ENCODE peak calls at places on chromosomes 12 and 14, in five cellular contexts. One of them, this sample, is unnamed.

GRCh38 chr12:31687101-31687527 is 27.6 kb downstream of the ETFBKMT start:
- DNase-seq in Peyer's patch: peak; percentile 54
- DNase-seq in spleen: peak; percentile 74
- DNase-seq in testis: no peak
- DNase-seq in B cell: peak; percentile 68
- DNase-seq in this sample: no peak

GRCh38 chr14:105091335-105092123 is 26.3 kb upstream of the GPR132 start:
- DNase-seq in spleen: peak; percentile 86
- DNase-seq in Peyer's patch: peak; percentile 93
- DNase-seq in B cell: peak; percentile 42
- DNase-seq in testis: peak; percentile 81
- DNase-seq in this sample: no peak

GRCh38 chr14:52179151-52179790 is 88.2 kb upstream of the PTGDR start:
- DNase-seq in spleen: no peak
- DNase-seq in testis: no peak
- DNase-seq in Peyer's patch: no peak
- DNase-seq in B cell: no peak
- DNase-seq in this sample: no peak

GRCh38 chr14:49881296-49882006 is 11.4 kb upstream of the ARF6 start:
- DNase-seq in spleen: no peak
- DNase-seq in testis: no peak
- DNase-seq in Peyer's patch: no peak
- DNase-seq in B cell: no peak
- DNase-seq in this sample: no peak

GRCh38 chr12:93176166-93176565 is 201.6 kb upstream of the NUDT4 start:
- DNase-seq in testis: no peak
- DNase-seq in Peyer's patch: no peak
- DNase-seq in B cell: no peak
- DNase-seq in spleen: no peak
- DNase-seq in this sample: no peak

GRCh38 chr14:93239869-93240677 is 33.0 kb downstream of the UBR7 start:
- DNase-seq in Peyer's patch: no peak
- DNase-seq in spleen: no peak
- DNase-seq in testis: no peak
- DNase-seq in B cell: no peak
- DNase-seq in this sample: no peak

GRCh38 chr12:116818341-116818856 is 62.8 kb downstream of the HRK start:
- DNase-seq in spleen: peak; percentile 73
- DNase-seq in Peyer's patch: peak; percentile 54
- DNase-seq in testis: peak; percentile 31
- DNase-seq in B cell: peak; percentile 49
- DNase-seq in this sample: no peak

GRCh38 chr12:27975222-27976136 is 2.9 kb upstream of the PTHLH start:
- DNase-seq in spleen: peak; percentile 72
- DNase-seq in testis: peak; percentile 37
- DNase-seq in Peyer's patch: no peak
- DNase-seq in B cell: no peak
- DNase-seq in this sample: peak; percentile 50

GRCh38 chr14:59622641-59623040 is 46.0 kb upstream of the CCDC175 start:
- DNase-seq in spleen: no peak
- DNase-seq in testis: no peak
- DNase-seq in B cell: no peak
- DNase-seq in Peyer's patch: no peak
- DNase-seq in this sample: no peak

GRCh38 chr12:109592195-109592904 is 18.8 kb downstream of the MVK start:
- DNase-seq in spleen: no peak
- DNase-seq in testis: no peak
- DNase-seq in B cell: no peak
- DNase-seq in Peyer's patch: no peak
- DNase-seq in this sample: peak; percentile 51

GRCh38 chr12:47907851-47908454 is 3.2 kb upstream of the VDR start:
- DNase-seq in Peyer's patch: no peak
- DNase-seq in spleen: no peak
- DNase-seq in B cell: no peak
- DNase-seq in testis: no peak
- DNase-seq in this sample: no peak

GRCh38 chr12:78018146-78018910 is 187.6 kb downstream of the NAV3 start:
- DNase-seq in spleen: no peak
- DNase-seq in B cell: no peak
- DNase-seq in Peyer's patch: no peak
- DNase-seq in testis: no peak
- DNase-seq in this sample: no peak

GRCh38 chr12:14854586-14855163 is 11.3 kb upstream of the ART4 start:
- DNase-seq in Peyer's patch: no peak
- DNase-seq in spleen: no peak
- DNase-seq in testis: no peak
- DNase-seq in B cell: no peak
- DNase-seq in this sample: no peak

GRCh38 chr12:99261256-99261655 is 386.3 kb upstream of the GARIN6 start:
- DNase-seq in testis: no peak
- DNase-seq in spleen: no peak
- DNase-seq in Peyer's patch: no peak
- DNase-seq in B cell: no peak
- DNase-seq in this sample: no peak

GRCh38 chr12:59595097-59595496 is 732 bp upstream of the SLC16A7 start:
- DNase-seq in testis: no peak
- DNase-seq in Peyer's patch: no peak
- DNase-seq in spleen: no peak
- DNase-seq in B cell: peak; percentile 4
- DNase-seq in this sample: no peak

GRCh38 chr12:123389560-123390351 is 5.8 kb downstream of the KMT5A start:
- DNase-seq in B cell: peak; percentile 50
- DNase-seq in testis: peak; percentile 57
- DNase-seq in spleen: peak; percentile 90
- DNase-seq in Peyer's patch: peak; percentile 82
- DNase-seq in this sample: peak; percentile 38

GRCh38 chr12:55862286-55862685 is 19.6 kb upstream of the MMP19 start:
- DNase-seq in Peyer's patch: no peak
- DNase-seq in testis: no peak
- DNase-seq in B cell: no peak
- DNase-seq in spleen: no peak
- DNase-seq in this sample: no peak

GRCh38 chr12:54306925-54307731 is 6.3 kb upstream of the NFE2 start:
- DNase-seq in spleen: peak; percentile 95
- DNase-seq in Peyer's patch: peak; percentile 92
- DNase-seq in testis: no peak
- DNase-seq in B cell: no peak
- DNase-seq in this sample: no peak

GRCh38 chr12:51318846-51319570 is 5.0 kb downstream of the BIN2 start:
- DNase-seq in B cell: peak; percentile 48
- DNase-seq in Peyer's patch: peak; percentile 69
- DNase-seq in testis: no peak
- DNase-seq in spleen: peak; percentile 80
- DNase-seq in this sample: no peak

GRCh38 chr12:106137456-106138278 is 1.1 kb downstream of the NUAK1 start:
- DNase-seq in testis: peak; percentile 30
- DNase-seq in Peyer's patch: no peak
- DNase-seq in B cell: no peak
- DNase-seq in spleen: no peak
- DNase-seq in this sample: no peak

GRCh38 chr14:99517643-99518381 is 36.6 kb downstream of the CCNK start:
- DNase-seq in testis: no peak
- DNase-seq in Peyer's patch: no peak
- DNase-seq in spleen: peak; percentile 73
- DNase-seq in B cell: no peak
- DNase-seq in this sample: no peak

GRCh38 chr12:93786669-93787397 is 109.7 kb downstream of the CRADD start:
- DNase-seq in B cell: no peak
- DNase-seq in spleen: no peak
- DNase-seq in Peyer's patch: no peak
- DNase-seq in testis: no peak
- DNase-seq in this sample: no peak

GRCh38 chr14:19800282-19801117 is 3.1 kb upstream of the OR4N2 start:
- DNase-seq in Peyer's patch: no peak
- DNase-seq in B cell: no peak
- DNase-seq in spleen: peak; percentile 76
- DNase-seq in testis: no peak
- DNase-seq in this sample: no peak

DNA sequence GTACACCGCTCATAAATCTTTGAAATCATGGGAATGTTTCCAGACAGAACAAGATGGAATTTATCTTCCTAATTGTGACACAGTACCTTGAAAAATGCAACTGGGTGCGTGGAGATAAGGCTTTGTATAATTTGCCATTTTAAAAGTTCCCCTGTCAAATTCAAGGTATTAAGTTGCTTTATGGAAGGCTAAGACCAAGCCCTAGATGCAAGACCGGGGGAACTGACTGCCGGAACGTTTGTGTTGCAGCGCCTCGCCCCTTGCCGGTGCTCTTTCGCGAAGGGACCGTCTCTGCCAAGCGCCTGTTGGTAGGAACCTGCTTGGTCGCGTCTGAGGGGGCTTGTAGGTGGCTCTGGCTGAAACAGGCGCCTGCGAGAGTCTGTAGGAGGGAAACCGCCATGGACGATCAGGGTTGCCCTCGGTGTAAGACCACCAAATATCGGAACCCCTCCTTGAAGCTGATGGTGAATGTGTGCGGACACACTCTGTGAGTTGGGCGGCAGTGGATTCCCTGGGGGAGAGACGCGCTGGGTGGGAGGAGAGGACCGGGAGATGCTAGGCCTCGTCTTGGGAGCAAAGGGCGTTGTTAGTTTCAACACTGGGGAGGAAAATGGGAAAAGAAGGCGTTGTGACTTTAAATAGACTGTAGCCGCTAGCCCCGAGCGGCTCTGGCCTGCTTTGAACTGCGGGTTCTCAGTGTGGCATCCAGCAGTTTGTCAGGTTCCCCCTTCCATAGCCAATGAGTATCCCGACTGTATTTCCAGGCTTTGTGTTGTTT is at the start of gene MNAT1:
- DNase-seq in Peyer's patch: peak; percentile 81
- DNase-seq in B cell: peak; percentile 83
- DNase-seq in testis: peak; percentile 85
- DNase-seq in spleen: peak; percentile 92
- DNase-seq in this sample: peak; percentile 86
- TF ChIP-seq CTCF in Peyer's patch: no peak
- TF ChIP-seq CTCF in B cell: no peak
- TF ChIP-seq CTCF in testis: no peak
- TF ChIP-seq CTCF in spleen: no peak
- TF ChIP-seq CTCF in this sample: no peak

DNA sequence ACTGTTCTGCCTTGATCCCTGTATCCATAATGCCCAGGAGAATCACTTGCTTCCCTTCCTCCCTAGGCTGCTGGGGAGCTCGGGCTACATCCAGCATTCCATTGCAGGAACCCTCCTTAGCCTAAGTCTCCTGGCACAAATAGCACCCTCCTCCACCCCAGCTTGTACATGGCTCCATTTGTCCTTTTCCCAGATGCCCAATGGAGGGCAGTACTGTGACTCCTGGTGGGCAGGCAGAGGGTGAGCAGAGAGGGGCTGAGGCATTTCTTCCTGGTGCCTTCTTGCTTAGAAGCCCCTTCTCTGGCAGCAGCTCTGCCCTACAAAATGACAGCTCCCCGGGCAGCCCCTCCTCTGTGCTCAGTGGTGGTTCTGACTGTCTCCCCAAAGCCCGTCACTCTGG is 86.5 kb downstream of the RBM19 start:
- DNase-seq in Peyer's patch: no peak
- DNase-seq in spleen: no peak
- DNase-seq in B cell: no peak
- DNase-seq in testis: no peak
- DNase-seq in this sample: no peak
- TF ChIP-seq CTCF in Peyer's patch: no peak
- TF ChIP-seq CTCF in spleen: no peak
- TF ChIP-seq CTCF in B cell: no peak
- TF ChIP-seq CTCF in testis: no peak
- TF ChIP-seq CTCF in this sample: no peak

DNA sequence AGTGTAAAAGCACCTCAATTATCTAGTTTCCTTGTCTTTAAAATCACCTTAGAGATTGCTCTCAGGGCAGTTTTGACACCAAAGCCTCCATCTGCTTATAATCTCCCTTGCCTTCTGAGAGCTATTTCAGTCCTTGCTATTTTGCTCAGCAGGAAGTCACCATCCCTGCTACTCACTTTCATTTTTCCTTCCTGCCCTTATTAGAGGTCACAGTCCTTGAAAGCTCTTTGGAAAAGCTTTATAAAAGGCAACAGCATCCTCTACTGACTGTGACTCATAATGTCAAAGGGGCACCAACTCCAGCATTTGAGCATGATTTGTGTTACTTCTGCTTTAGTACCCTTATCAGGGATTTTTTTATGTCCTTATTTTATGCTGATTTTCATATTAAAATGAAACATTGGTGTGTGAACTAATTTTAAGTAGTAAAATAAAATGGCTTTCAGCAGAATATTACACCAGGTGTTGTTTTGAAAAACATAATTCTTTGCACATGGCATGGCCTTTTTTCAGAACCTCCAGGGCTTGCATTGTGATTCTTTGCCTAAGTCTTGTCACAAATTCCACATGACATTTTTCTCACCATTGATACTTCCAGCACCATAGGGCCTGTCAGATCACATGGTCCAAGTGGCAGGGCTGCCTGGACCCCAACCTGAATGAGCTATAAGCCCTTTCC is 213.0 kb downstream of the ADAMTS20 start:
- DNase-seq in B cell: no peak
- DNase-seq in spleen: no peak
- DNase-seq in testis: no peak
- DNase-seq in Peyer's patch: no peak
- DNase-seq in this sample: no peak
- TF ChIP-seq CTCF in B cell: no peak
- TF ChIP-seq CTCF in spleen: no peak
- TF ChIP-seq CTCF in testis: peak; percentile 33
- TF ChIP-seq CTCF in Peyer's patch: peak; percentile 29
- TF ChIP-seq CTCF in this sample: no peak

GRCh38 chr14:64095620-64096019 is 198.6 kb downstream of the ESR2 start:
- DNase-seq in testis: no peak
- DNase-seq in B cell: no peak
- DNase-seq in spleen: no peak
- DNase-seq in Peyer's patch: no peak
- DNase-seq in this sample: no peak
- TF ChIP-seq CTCF in testis: no peak
- TF ChIP-seq CTCF in B cell: no peak
- TF ChIP-seq CTCF in spleen: no peak
- TF ChIP-seq CTCF in Peyer's patch: no peak
- TF ChIP-seq CTCF in this sample: no peak

DNA sequence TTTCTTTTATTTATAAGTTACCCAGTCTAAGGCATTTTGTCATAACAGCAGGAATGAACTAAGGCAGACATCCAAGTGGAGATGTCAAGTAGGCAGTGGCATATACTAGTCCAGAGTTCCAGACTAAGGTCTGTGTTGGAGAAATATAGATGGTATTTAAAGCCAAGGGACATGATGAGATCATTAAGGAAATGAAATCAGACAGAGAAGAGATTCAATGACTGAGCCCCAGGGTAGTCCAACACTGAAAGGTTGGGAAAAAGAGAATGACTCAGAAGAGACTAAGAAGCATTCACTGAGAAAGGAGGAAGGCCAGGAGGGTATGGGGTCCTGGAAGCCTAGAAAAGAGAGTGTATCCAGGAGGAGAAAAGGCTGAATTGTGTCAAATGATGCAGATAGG is 442.2 kb upstream of the CCDC196 start:
- DNase-seq in spleen: no peak
- DNase-seq in testis: no peak
- DNase-seq in B cell: no peak
- DNase-seq in Peyer's patch: no peak
- DNase-seq in this sample: no peak
- TF ChIP-seq CTCF in spleen: no peak
- TF ChIP-seq CTCF in testis: no peak
- TF ChIP-seq CTCF in B cell: no peak
- TF ChIP-seq CTCF in Peyer's patch: no peak
- TF ChIP-seq CTCF in this sample: no peak